ENCODE peak calls at places on chromosomes 2 and 18, in nine cellular contexts. One of them, this sample, is unnamed.

GRCh38 chr2:167293172-167293781 is 405.0 kb downstream of the XIRP2 start:
- DNase-seq in endothelial cell of umbilical vein: peak; percentile 18
- DNase-seq in spleen: no peak
- DNase-seq in GM23338: peak; percentile 45
- DNase-seq in SK-N-SH: no peak
- DNase-seq in suprapubic skin: no peak
- DNase-seq in stomach: no peak
- DNase-seq in breast epithelium: no peak
- DNase-seq in sigmoid colon: peak; percentile 61
- DNase-seq in this sample: no peak

GRCh38 chr2:199452200-199452990 is 5.3 kb downstream of the SATB2 start:
- DNase-seq in suprapubic skin: no peak
- DNase-seq in sigmoid colon: no peak
- DNase-seq in GM23338: no peak
- DNase-seq in stomach: no peak
- DNase-seq in breast epithelium: no peak
- DNase-seq in SK-N-SH: no peak
- DNase-seq in spleen: no peak
- DNase-seq in endothelial cell of umbilical vein: no peak
- DNase-seq in this sample: no peak

GRCh38 chr18:78406743-78407455 is 572.7 kb upstream of the SALL3 start:
- DNase-seq in GM23338: no peak
- DNase-seq in suprapubic skin: no peak
- DNase-seq in sigmoid colon: no peak
- DNase-seq in stomach: peak; percentile 86
- DNase-seq in SK-N-SH: no peak
- DNase-seq in spleen: peak; percentile 55
- DNase-seq in breast epithelium: no peak
- DNase-seq in endothelial cell of umbilical vein: no peak
- DNase-seq in this sample: no peak

GRCh38 chr2:173630425-173631122 is 275.9 kb downstream of the CDCA7 start:
- DNase-seq in stomach: no peak
- DNase-seq in SK-N-SH: no peak
- DNase-seq in endothelial cell of umbilical vein: no peak
- DNase-seq in breast epithelium: no peak
- DNase-seq in spleen: no peak
- DNase-seq in GM23338: no peak
- DNase-seq in suprapubic skin: no peak
- DNase-seq in sigmoid colon: no peak
- DNase-seq in this sample: no peak

GRCh38 chr2:118115761-118116160 is 27.5 kb downstream of the INSIG2 start:
- DNase-seq in stomach: no peak
- DNase-seq in endothelial cell of umbilical vein: no peak
- DNase-seq in sigmoid colon: no peak
- DNase-seq in spleen: no peak
- DNase-seq in breast epithelium: no peak
- DNase-seq in suprapubic skin: no peak
- DNase-seq in GM23338: no peak
- DNase-seq in SK-N-SH: no peak
- DNase-seq in this sample: no peak

GRCh38 chr2:10911291-10912075 is at the start of gene KCNF1:
- DNase-seq in SK-N-SH: peak; percentile 90
- DNase-seq in sigmoid colon: peak; percentile 59
- DNase-seq in GM23338: peak; percentile 74
- DNase-seq in breast epithelium: peak; percentile 37
- DNase-seq in suprapubic skin: peak; percentile 67
- DNase-seq in spleen: peak; percentile 73
- DNase-seq in stomach: no peak
- DNase-seq in endothelial cell of umbilical vein: peak; percentile 66
- DNase-seq in this sample: peak; percentile 17

GRCh38 chr2:189116059-189116458 is 63.5 kb downstream of the COL5A2 start:
- DNase-seq in stomach: no peak
- DNase-seq in suprapubic skin: no peak
- DNase-seq in spleen: no peak
- DNase-seq in GM23338: peak; percentile 5
- DNase-seq in endothelial cell of umbilical vein: no peak
- DNase-seq in SK-N-SH: no peak
- DNase-seq in breast epithelium: no peak
- DNase-seq in sigmoid colon: no peak
- DNase-seq in this sample: no peak

GRCh38 chr18:58257461-58257860 is 213.4 kb downstream of the NEDD4L start:
- DNase-seq in sigmoid colon: no peak
- DNase-seq in breast epithelium: no peak
- DNase-seq in suprapubic skin: no peak
- DNase-seq in stomach: no peak
- DNase-seq in endothelial cell of umbilical vein: no peak
- DNase-seq in GM23338: no peak
- DNase-seq in spleen: no peak
- DNase-seq in SK-N-SH: no peak
- DNase-seq in this sample: no peak

GRCh38 chr18:13726972-13727331 is 479 bp downstream of the RNMT start:
- DNase-seq in suprapubic skin: peak; percentile 85
- DNase-seq in stomach: peak; percentile 38
- DNase-seq in GM23338: peak; percentile 66
- DNase-seq in spleen: no peak
- DNase-seq in breast epithelium: no peak
- DNase-seq in SK-N-SH: no peak
- DNase-seq in endothelial cell of umbilical vein: no peak
- DNase-seq in sigmoid colon: peak; percentile 85
- DNase-seq in this sample: peak; percentile 88

GRCh38 chr18:24826605-24827004 is 366.2 kb downstream of the HRH4 start:
- DNase-seq in stomach: no peak
- DNase-seq in endothelial cell of umbilical vein: no peak
- DNase-seq in sigmoid colon: no peak
- DNase-seq in SK-N-SH: no peak
- DNase-seq in GM23338: no peak
- DNase-seq in breast epithelium: no peak
- DNase-seq in suprapubic skin: no peak
- DNase-seq in spleen: no peak
- DNase-seq in this sample: no peak

GRCh38 chr18:10131036-10131774 is 217.4 kb downstream of the VAPA start:
- DNase-seq in spleen: no peak
- DNase-seq in breast epithelium: no peak
- DNase-seq in sigmoid colon: no peak
- DNase-seq in endothelial cell of umbilical vein: no peak
- DNase-seq in SK-N-SH: peak; percentile 61
- DNase-seq in GM23338: peak; percentile 44
- DNase-seq in suprapubic skin: no peak
- DNase-seq in stomach: no peak
- DNase-seq in this sample: no peak

GRCh38 chr18:59325965-59326364 is 7.5 kb upstream of the CPLX4 start:
- DNase-seq in endothelial cell of umbilical vein: no peak
- DNase-seq in stomach: no peak
- DNase-seq in sigmoid colon: no peak
- DNase-seq in spleen: no peak
- DNase-seq in GM23338: no peak
- DNase-seq in suprapubic skin: no peak
- DNase-seq in SK-N-SH: no peak
- DNase-seq in breast epithelium: no peak
- DNase-seq in this sample: no peak

GRCh38 chr2:70991742-70992141 is 2.9 kb downstream of the TEX261 start:
- DNase-seq in breast epithelium: no peak
- DNase-seq in endothelial cell of umbilical vein: no peak
- DNase-seq in GM23338: no peak
- DNase-seq in stomach: no peak
- DNase-seq in sigmoid colon: peak; percentile 35
- DNase-seq in spleen: peak; percentile 38
- DNase-seq in suprapubic skin: no peak
- DNase-seq in SK-N-SH: no peak
- DNase-seq in this sample: no peak

GRCh38 chr18:49553003-49553402 is 8.9 kb upstream of the LIPG start:
- DNase-seq in GM23338: no peak
- DNase-seq in sigmoid colon: no peak
- DNase-seq in breast epithelium: no peak
- DNase-seq in endothelial cell of umbilical vein: no peak
- DNase-seq in stomach: no peak
- DNase-seq in SK-N-SH: no peak
- DNase-seq in spleen: no peak
- DNase-seq in suprapubic skin: peak; percentile 12
- DNase-seq in this sample: peak; percentile 26

GRCh38 chr2:86032861-86033595 is 72.7 kb downstream of the POLR1A start:
- DNase-seq in stomach: no peak
- DNase-seq in endothelial cell of umbilical vein: no peak
- DNase-seq in breast epithelium: no peak
- DNase-seq in spleen: peak; percentile 74
- DNase-seq in SK-N-SH: no peak
- DNase-seq in suprapubic skin: no peak
- DNase-seq in sigmoid colon: no peak
- DNase-seq in GM23338: no peak
- DNase-seq in this sample: no peak

GRCh38 chr2:157441072-157441454 is 2.8 kb downstream of the CYTIP start:
- DNase-seq in SK-N-SH: no peak
- DNase-seq in breast epithelium: no peak
- DNase-seq in suprapubic skin: no peak
- DNase-seq in spleen: no peak
- DNase-seq in endothelial cell of umbilical vein: peak; percentile 33
- DNase-seq in stomach: no peak
- DNase-seq in GM23338: no peak
- DNase-seq in sigmoid colon: no peak
- DNase-seq in this sample: no peak
- H3K36me3 ChIP-seq in SK-N-SH: no peaks in the 10 kb centered on the region
- H3K36me3 ChIP-seq in breast epithelium: no peaks in the 10 kb centered on the region
- H3K36me3 ChIP-seq in suprapubic skin: no peaks in the 10 kb centered on the region
- H3K36me3 ChIP-seq in spleen: no peaks in the 10 kb centered on the region
- H3K36me3 ChIP-seq in endothelial cell of umbilical vein: no peaks in the 10 kb centered on the region
- H3K36me3 ChIP-seq in stomach: no peaks in the 10 kb centered on the region
- H3K36me3 ChIP-seq in GM23338: no peaks in the 10 kb centered on the region
- H3K36me3 ChIP-seq in sigmoid colon: no peaks in the 10 kb centered on the region
- H3K36me3 ChIP-seq in this sample: no peaks in the 10 kb centered on the region

DNA sequence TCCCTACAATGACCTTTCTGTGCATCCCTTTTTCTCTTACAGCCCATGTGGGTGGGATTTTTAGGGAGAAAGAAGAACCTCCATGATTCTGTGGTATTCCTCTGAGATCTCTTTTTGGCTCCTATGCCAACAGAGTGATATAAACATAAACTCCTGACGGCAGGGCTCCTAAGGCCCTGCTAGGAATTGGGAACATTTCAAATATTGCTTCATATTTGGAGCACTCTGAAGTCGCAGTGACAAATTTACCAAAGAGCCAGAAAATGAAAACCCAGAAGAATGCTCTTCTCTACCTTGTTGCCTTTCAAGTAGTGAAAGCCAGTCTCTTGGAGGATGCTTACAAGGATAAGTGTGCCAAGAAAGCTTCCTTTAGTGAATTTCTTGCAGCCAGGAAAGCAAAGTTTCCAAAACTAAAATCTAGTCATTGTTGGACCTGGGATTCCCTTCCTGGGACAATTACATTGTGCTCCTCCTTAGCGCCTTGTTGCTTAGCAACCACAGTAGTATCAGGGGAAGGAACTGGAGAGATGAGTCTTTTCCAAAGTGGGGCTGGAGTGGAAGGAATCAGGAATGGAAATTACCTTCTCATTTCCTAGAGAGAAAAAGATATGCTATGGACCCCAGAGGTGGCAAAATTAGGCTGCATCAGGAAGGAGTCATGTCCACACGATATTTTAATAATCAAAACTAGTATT is 7.3 kb upstream of the SETBP1 start:
- DNase-seq in suprapubic skin: no peak
- DNase-seq in SK-N-SH: no peak
- DNase-seq in breast epithelium: no peak
- DNase-seq in endothelial cell of umbilical vein: no peak
- DNase-seq in stomach: no peak
- DNase-seq in spleen: no peak
- DNase-seq in sigmoid colon: no peak
- DNase-seq in GM23338: no peak
- DNase-seq in this sample: no peak
- TF ChIP-seq POLR2AphosphoS5 in suprapubic skin: no peak
- TF ChIP-seq POLR2AphosphoS5 in SK-N-SH: no peak
- TF ChIP-seq POLR2AphosphoS5 in breast epithelium: no peak
- TF ChIP-seq POLR2AphosphoS5 in endothelial cell of umbilical vein: no peak
- TF ChIP-seq POLR2AphosphoS5 in stomach: no peak
- TF ChIP-seq POLR2AphosphoS5 in spleen: no peak
- TF ChIP-seq POLR2AphosphoS5 in sigmoid colon: no peak
- TF ChIP-seq POLR2AphosphoS5 in GM23338: no peak
- TF ChIP-seq POLR2AphosphoS5 in this sample: no peak

DNA sequence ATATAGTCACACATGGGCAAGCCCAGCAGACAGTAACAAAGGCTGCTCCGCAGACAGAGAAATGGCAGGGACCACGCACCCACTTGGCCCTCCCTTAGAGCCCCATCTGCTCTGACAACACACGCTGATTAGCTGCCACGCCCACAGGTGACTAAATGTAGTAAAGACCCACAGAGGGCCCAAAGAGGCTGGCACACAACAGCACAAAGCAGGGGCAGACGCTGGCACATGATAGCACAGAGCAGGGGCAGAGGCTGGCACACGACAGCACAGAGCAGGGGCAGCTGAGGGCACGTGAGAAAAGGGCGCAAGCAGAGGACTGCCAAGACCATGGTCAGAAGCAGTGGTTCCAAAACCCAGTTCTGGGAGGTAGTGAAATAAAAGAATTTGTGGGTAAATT is 10.6 kb downstream of the AFG3L2 start:
- DNase-seq in GM23338: no peak
- DNase-seq in sigmoid colon: no peak
- DNase-seq in spleen: no peak
- DNase-seq in suprapubic skin: no peak
- DNase-seq in endothelial cell of umbilical vein: no peak
- DNase-seq in breast epithelium: no peak
- DNase-seq in SK-N-SH: no peak
- DNase-seq in stomach: no peak
- DNase-seq in this sample: no peak
- H3K36me3 ChIP-seq in GM23338: peaks cover 32% of the 10 kb centered on the region
- H3K36me3 ChIP-seq in sigmoid colon: peaks cover 30% of the 10 kb centered on the region
- H3K36me3 ChIP-seq in spleen: peaks cover 89% of the 10 kb centered on the region
- H3K36me3 ChIP-seq in suprapubic skin: peaks cover 79% of the 10 kb centered on the region
- H3K36me3 ChIP-seq in endothelial cell of umbilical vein: peaks cover 10% of the 10 kb centered on the region
- H3K36me3 ChIP-seq in breast epithelium: peaks cover 9% of the 10 kb centered on the region
- H3K36me3 ChIP-seq in SK-N-SH: peaks cover 47% of the 10 kb centered on the region
- H3K36me3 ChIP-seq in stomach: peaks cover 27% of the 10 kb centered on the region
- H3K36me3 ChIP-seq in this sample: peaks cover 77% of the 10 kb centered on the region

GRCh38 chr2:27445155-27445554 is 3.0 kb downstream of the KRTCAP3 start:
- DNase-seq in SK-N-SH: no peak
- DNase-seq in breast epithelium: no peak
- DNase-seq in stomach: no peak
- DNase-seq in endothelial cell of umbilical vein: no peak
- DNase-seq in suprapubic skin: no peak
- DNase-seq in spleen: no peak
- DNase-seq in GM23338: no peak
- DNase-seq in sigmoid colon: no peak
- DNase-seq in this sample: no peak

GRCh38 chr2:27441226-27441926 is 805 bp upstream of the KRTCAP3 start:
- DNase-seq in stomach: no peak
- DNase-seq in SK-N-SH: no peak
- DNase-seq in GM23338: no peak
- DNase-seq in breast epithelium: no peak
- DNase-seq in suprapubic skin: no peak
- DNase-seq in spleen: no peak
- DNase-seq in endothelial cell of umbilical vein: no peak
- DNase-seq in sigmoid colon: no peak
- DNase-seq in this sample: no peak

GRCh38 chr2:27441958-27442281 is 261 bp upstream of the KRTCAP3 start:
- DNase-seq in stomach: no peak
- DNase-seq in SK-N-SH: no peak
- DNase-seq in breast epithelium: peak; percentile 52
- DNase-seq in sigmoid colon: no peak
- DNase-seq in GM23338: no peak
- DNase-seq in suprapubic skin: no peak
- DNase-seq in spleen: no peak
- DNase-seq in endothelial cell of umbilical vein: no peak
- DNase-seq in this sample: no peak

GRCh38 chr2:27442282-27442980 is at the start of gene KRTCAP3:
- DNase-seq in endothelial cell of umbilical vein: no peak
- DNase-seq in suprapubic skin: no peak
- DNase-seq in GM23338: peak; percentile 96
- DNase-seq in breast epithelium: peak; percentile 72
- DNase-seq in spleen: peak; percentile 88
- DNase-seq in SK-N-SH: peak; percentile 58
- DNase-seq in sigmoid colon: no peak
- DNase-seq in stomach: peak; percentile 87
- DNase-seq in this sample: peak; percentile 94

GRCh38 chr2:27442981-27443323 is 771 bp downstream of the KRTCAP3 start:
- DNase-seq in sigmoid colon: no peak
- DNase-seq in stomach: peak; percentile 47
- DNase-seq in GM23338: no peak
- DNase-seq in endothelial cell of umbilical vein: no peak
- DNase-seq in spleen: no peak
- DNase-seq in suprapubic skin: no peak
- DNase-seq in SK-N-SH: no peak
- DNase-seq in breast epithelium: no peak
- DNase-seq in this sample: peak; percentile 42
- TF ChIP-seq POLR2AphosphoS5 in sigmoid colon: no peak
- TF ChIP-seq POLR2AphosphoS5 in stomach: no peak
- TF ChIP-seq POLR2AphosphoS5 in GM23338: no peak
- TF ChIP-seq POLR2AphosphoS5 in endothelial cell of umbilical vein: no peak
- TF ChIP-seq POLR2AphosphoS5 in spleen: no peak
- TF ChIP-seq POLR2AphosphoS5 in suprapubic skin: no peak
- TF ChIP-seq POLR2AphosphoS5 in SK-N-SH: no peak
- TF ChIP-seq POLR2AphosphoS5 in breast epithelium: no peak
- TF ChIP-seq POLR2AphosphoS5 in this sample: no peak